ENCODE peak calls at places on chromosomes 2 and 18, in six cellular contexts. Z, G, B, Q, H and W are unnamed samples. For H3K27me3 and H3K4me1, the result is how much of the 10 kb centered on the place peaks cover.

GRCh38 chr2:136393515-136393914 is 275.6 kb upstream of the CXCR4 start:
- DNase-seq in Q (no peak), B (no peak), H (no peak), G (no peak), Z (no peak), W (no peak)

GRCh38 chr2:8966123-8966908 is 37.2 kb downstream of the MBOAT2 start:
- DNase-seq in Q (no peak), B (no peak), H (no peak), G (no peak), Z (no peak), W (no peak)

GRCh38 chr2:14756122-14756541 is 123.6 kb downstream of the LRATD1 start:
- DNase-seq in G (no peak), H (no peak), Z (no peak), B (no peak), Q (no peak), W (no peak)

GRCh38 chr2:178427458-178427857 is 23.5 kb downstream of the PRKRA start:
- DNase-seq in B (no peak), H (no peak), Q (no peak), G (no peak), Z (no peak), W (no peak)

GRCh38 chr2:5494212-5494611 is 198.0 kb upstream of the SOX11 start:
- DNase-seq in B (no peak), G (no peak), Q (no peak), Z (no peak), H (no peak), W (no peak)

GRCh38 chr2:33068261-33068660 is 121.5 kb downstream of the LTBP1 start:
- DNase-seq in B (no peak), Z (no peak), H (no peak), Q (no peak), G (no peak), W (no peak)

GRCh38 chr2:65722028-65722427 is 289.6 kb upstream of the SPRED2 start:
- DNase-seq in B (peak), H (peak), Z (peak), Q (peak), G (no peak), W (no peak)

GRCh38 chr18:54557958-54558357 is 33.1 kb upstream of the DYNAP start:
- DNase-seq in H (no peak), G (no peak), Z (no peak), B (no peak), Q (no peak), W (no peak)

GRCh38 chr2:28639092-28639691 is 112.4 kb upstream of the PPP1CB start:
- DNase-seq in H (no peak), Z (no peak), B (no peak), Q (no peak), G (no peak), W (no peak)

GRCh38 chr2:9388950-9389911 is 34.1 kb downstream of the ITGB1BP1 start:
- DNase-seq in Z (no peak), Q (no peak), G (peak), B (no peak), H (no peak), W (no peak)

GRCh38 chr2:179893616-179894015 is 32.2 kb upstream of the ZNF385B start:
- DNase-seq in B (no peak), Q (no peak), G (no peak), H (no peak), Z (no peak), W (no peak)

GRCh38 chr2:202963712-202964111 is 51.0 kb upstream of the NBEAL1 start:
- DNase-seq in Q (no peak), H (no peak), Z (no peak), G (no peak), B (no peak), W (no peak)

GRCh38 chr18:457533-457932 is 43.0 kb downstream of the COLEC12 start:
- DNase-seq in H (no peak), B (no peak), G (no peak), Z (no peak), Q (no peak), W (no peak)

GRCh38 chr2:112883669-112884068 is 27.3 kb upstream of the IL37 start:
- DNase-seq in Z (no peak), H (no peak), G (no peak), B (no peak), Q (no peak), W (no peak)

GRCh38 chr2:26849056-26850001 is 1.4 kb downstream of the DPYSL5 start:
- DNase-seq in B (no peak), Z (no peak), Q (peak), H (no peak), G (no peak), W (no peak)

GRCh38 chr2:108449410-108450200 is 599 bp downstream of the GCC2 start:
- DNase-seq in G (no peak), B (no peak), H (no peak), Q (peak), Z (no peak), W (peak)

GRCh38 chr2:47595115-47595514 is 187.8 kb upstream of the MSH6 start:
- DNase-seq in Z (no peak), H (no peak), G (no peak), Q (no peak), B (no peak), W (no peak)

GRCh38 chr2:47595690-47596089 is 187.3 kb upstream of the MSH6 start:
- DNase-seq in G (no peak), Q (no peak), B (no peak), H (no peak), Z (no peak), W (no peak)

GRCh38 chr2:47594656-47595055 is 188.3 kb upstream of the MSH6 start:
- DNase-seq in B (no peak), G (no peak), Z (no peak), Q (no peak), H (no peak), W (no peak)

DNA sequence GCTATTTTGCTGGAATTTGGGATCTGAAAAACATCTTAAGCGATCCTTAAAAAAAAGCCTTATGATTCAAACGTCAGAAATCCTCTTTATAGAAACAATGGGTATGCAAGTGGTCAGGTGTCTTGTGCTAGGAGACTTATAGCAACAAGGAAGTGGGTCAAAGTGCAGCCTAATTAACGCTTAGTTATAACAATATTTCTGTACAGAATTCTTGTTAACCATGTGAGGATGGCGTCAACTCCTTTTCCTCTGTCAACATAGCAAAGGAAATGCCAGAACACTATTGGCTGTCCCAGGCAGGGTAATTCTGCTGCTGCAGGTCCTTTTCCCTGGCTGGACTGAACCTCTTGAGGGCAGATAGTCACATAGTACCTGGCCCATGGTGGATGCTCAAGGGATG is 189.4 kb downstream of the MSH2 start:
- DNase-seq in B (no peak), H (no peak), Q (no peak), G (no peak), Z (no peak), W (no peak)
- H3K27me3 ChIP-seq in B (under half), H (under half), Q (under half), G (under half), Z (under half), W (under half)

DNA sequence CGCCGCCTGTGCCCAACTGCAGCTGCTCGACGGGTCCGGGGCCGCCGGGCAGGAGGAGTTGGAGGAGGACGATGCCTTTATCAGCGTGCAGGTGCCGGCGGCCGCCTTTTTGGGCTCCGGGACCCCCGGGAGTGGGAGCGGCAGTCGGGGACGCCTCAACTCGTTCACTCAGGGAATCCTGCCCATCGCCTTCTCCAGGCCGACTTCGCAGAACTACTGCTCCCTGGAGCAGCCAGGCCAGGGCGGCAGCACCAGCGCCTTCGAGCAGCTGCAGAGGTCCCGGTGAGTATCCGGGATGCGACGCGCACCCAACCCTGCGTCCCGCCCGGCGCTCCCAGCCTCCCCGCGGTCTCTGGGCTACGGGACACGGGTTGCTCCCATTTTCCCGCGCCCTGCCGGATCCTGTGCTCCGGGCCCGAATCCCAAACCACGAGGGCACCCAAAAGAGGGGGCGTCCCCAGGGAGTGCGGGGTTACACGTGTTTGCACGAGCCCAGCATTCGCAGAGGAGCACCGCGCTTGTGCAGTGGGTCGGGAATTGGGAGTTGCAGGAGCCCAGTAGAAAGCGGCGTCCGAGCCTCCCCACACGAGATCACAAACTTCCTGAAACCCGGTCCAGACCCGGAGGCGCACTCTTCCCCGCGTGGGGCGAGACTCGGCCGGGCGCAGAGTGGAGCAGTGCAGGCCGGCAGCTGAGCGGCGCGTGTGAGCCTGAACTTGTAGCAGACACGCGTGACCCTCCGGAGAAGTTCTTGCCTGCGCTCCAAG is 1.2 kb downstream of the CABLES1 start:
- DNase-seq in B (peak), H (peak), G (peak), Z (peak), Q (peak), W (peak)
- H3K27ac ChIP-seq in B (peak), H (peak), G (peak), Z (peak), Q (no peak), W (peak)

GRCh38 chr18:10006261-10006903 is 92.6 kb downstream of the VAPA start:
- DNase-seq in Q (peak), G (no peak), Z (no peak), H (no peak), B (no peak), W (no peak)
- H3K4me1 ChIP-seq in Q (under half), G (under half), Z (under half), H (under half), B (under half), W (under half)

DNA sequence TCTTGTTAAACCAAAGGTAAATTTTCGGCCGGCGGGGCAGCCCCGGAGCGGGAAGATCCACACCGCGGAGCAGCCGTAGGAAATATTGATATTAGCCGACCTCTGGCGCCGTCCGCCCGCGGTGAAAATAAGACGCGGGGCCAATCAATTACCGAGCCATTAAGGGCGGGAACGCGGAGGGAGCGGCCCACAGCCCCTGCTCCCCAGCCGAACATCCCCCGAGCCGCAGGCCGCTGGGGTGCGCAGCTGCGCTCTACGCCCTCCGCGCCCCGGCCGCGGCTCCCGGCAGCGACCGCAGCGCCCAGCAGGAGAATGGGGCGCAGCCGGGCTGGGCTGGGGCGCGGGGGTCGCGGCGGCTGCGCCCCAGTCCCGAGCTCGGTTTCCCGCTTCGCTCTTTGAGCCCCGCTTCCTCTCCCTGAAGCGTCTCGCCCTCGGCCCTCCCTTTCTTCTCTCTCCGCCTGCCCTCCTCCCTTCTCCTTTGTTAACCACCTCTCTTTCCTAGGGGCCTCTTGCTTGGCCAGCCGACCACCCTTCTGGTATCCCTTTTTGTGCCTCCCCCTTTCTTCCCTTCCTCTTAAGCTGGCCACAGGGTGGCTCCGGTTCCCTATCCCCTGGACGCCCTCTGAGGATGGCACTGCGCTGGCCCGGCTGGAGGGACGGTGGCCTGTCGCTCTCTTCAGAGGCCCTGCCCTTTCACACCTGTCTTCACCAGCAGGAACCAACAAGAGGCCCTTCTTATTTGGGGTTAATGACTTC is 40.9 kb downstream of the CELF4 start:
- DNase-seq in H (no peak), B (no peak), Q (no peak), Z (no peak), G (no peak), W (no peak)
- H3K27me3 ChIP-seq in H (under half), B (under half), Q (under half), Z (under half), G (under half), W (under half)